ENCODE peak calls at places on chromosomes 7 and 10, in six cellular contexts. F is fibroblast of lung; R is neural progenitor cell; Q is hepatocyte; J is IMR-90; Y is CD8-positive, alpha-beta T cell. S is an unnamed sample.

GRCh38 chr10:95447733-95448132 is 113.4 kb downstream of the SORBS1 start:
- DNase-seq in Y (no peak), J (no peak), R (no peak), Q (peak; percentile 24), F (peak; percentile 53), S (no peak)

GRCh38 chr10:90822508-90822907 is 35.3 kb downstream of the HTR7 start:
- DNase-seq in Q (no peak), Y (no peak), F (no peak), R (no peak), J (no peak), S (no peak)

GRCh38 chr7:93006480-93007095 is 111.2 kb downstream of the SAMD9 start:
- DNase-seq in F (no peak), Y (no peak), R (no peak), J (no peak), Q (no peak), S (no peak)

GRCh38 chr7:133290041-133290440 is 37.2 kb downstream of the EXOC4 start:
- DNase-seq in Q (no peak), J (peak; percentile 50), F (peak; percentile 55), R (no peak), Y (no peak), S (no peak)

GRCh38 chr10:71761105-71761511 is 12.2 kb downstream of the VSIR start:
- DNase-seq in F (no peak), R (no peak), J (no peak), Y (peak; percentile 51), Q (no peak), S (peak; percentile 66)

GRCh38 chr10:87767253-87767652 is 50.8 kb downstream of the ATAD1 start:
- DNase-seq in F (peak; percentile 89), Q (no peak), Y (no peak), J (peak; percentile 47), R (no peak), S (no peak)

GRCh38 chr7:135282621-135283295 is 49.1 kb downstream of the STRA8 start:
- DNase-seq in J (no peak), Q (no peak), R (no peak), F (peak; percentile 49), Y (no peak), S (no peak)

GRCh38 chr10:23522345-23522744 is 83.5 kb downstream of the OTUD1 start:
- DNase-seq in Q (no peak), R (no peak), J (no peak), Y (no peak), F (peak; percentile 7), S (no peak)

GRCh38 chr10:23884671-23885070 is 324.3 kb upstream of the KIAA1217 start:
- DNase-seq in R (no peak), Q (peak; percentile 7), Y (no peak), F (no peak), J (no peak), S (no peak)

GRCh38 chr10:127577376-127577775 is 28.3 kb downstream of the NPS start:
- DNase-seq in Y (no peak), R (no peak), Q (no peak), J (peak; percentile 25), F (peak; percentile 18), S (no peak)

GRCh38 chr7:24963218-24963617 is 16.8 kb downstream of the OSBPL3 start:
- DNase-seq in Q (no peak), F (peak; percentile 79), R (no peak), Y (peak; percentile 34), J (peak; percentile 32), S (no peak)

GRCh38 chr7:143484059-143484458 is 6.4 kb downstream of the TAS2R41 start:
- DNase-seq in F (no peak), R (no peak), J (peak; percentile 21), Y (no peak), Q (no peak), S (no peak)

GRCh38 chr7:41956276-41956675 is 253.4 kb upstream of the INHBA start:
- DNase-seq in F (no peak), R (no peak), J (no peak), Q (no peak), Y (no peak), S (no peak)

GRCh38 chr7:92246363-92247101 is 758 bp downstream of the ANKIB1 start:
- DNase-seq in Q (peak; percentile 31), Y (peak; percentile 33), F (peak; percentile 25), R (peak; percentile 1), J (peak; percentile 18), S (peak; percentile 31)

GRCh38 chr7:77727936-77728701 is 31.9 kb downstream of the RSBN1L start:
- DNase-seq in J (peak; percentile 55), R (peak; percentile 43), F (peak; percentile 34), Y (peak; percentile 9), Q (peak; percentile 10), S (peak; percentile 20)

GRCh38 chr10:12501851-12502525 is 152.6 kb downstream of the CAMK1D start:
- DNase-seq in Y (no peak), J (no peak), Q (peak; percentile 18), R (no peak), F (no peak), S (no peak)

GRCh38 chr7:79377097-79377496 is 76.4 kb downstream of the MAGI2 start:
- DNase-seq in R (no peak), Y (no peak), J (peak; percentile 50), F (no peak), Q (no peak), S (no peak)

DNA sequence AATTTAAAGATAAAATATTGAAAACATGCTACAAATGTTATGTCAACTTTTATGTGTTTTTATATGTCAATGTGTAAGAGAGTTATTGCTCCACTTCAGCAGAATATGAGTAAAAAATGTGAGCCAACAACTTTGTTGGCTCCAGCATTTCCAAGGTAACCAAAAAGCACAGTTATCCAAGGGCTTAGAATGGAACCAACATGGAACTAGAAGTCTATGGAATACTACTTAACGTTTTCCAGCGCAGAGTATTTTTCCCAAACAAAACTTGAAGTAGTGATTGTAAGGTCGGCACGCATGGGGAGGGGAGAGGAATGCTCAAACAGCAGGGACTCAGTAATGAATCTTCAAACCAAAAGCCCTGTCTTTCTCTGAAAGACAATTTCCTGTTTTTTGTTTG is 45.1 kb upstream of the TSPAN13 start:
- DNase-seq in R (no peak), J (no peak), F (peak; percentile 44), Y (no peak), Q (no peak), S (no peak)
- H3K27ac ChIP-seq in R (peak overlapping the region; percentile 44), J (no peak overlapping the region), F (no peak overlapping the region), Y (no peak overlapping the region), Q (no peak overlapping the region), S (no peak overlapping the region)

DNA sequence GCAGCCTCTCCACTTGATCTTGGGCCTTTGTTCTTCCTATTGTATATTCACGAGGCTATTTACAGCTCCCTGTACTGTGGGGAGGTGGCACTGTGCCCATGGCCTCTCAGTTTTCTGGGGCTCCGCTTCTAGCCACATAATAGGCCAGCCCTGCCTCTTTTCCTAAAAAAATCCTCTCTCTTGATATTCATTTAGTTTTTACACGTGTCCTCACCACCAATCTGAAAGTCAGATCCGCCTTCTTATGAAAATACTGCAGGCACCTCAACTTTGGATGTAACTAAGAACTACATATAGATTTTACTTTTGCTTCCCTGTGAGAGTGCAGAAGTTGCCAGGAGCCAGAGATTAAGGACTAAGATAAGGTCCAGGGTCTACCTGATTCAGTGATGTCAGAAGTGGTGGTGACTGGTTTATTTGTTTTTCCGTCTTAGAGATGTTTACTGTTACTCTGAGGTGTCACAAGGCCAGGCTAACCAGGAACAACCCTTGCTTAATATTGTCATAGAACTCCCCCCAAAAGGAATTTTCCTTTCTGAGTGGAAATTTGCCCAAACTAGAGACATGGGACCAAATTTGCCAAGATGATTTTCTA is 7.8 kb downstream of the BAMBI start:
- DNase-seq in F (no peak), Q (peak; percentile 39), J (no peak), R (no peak), Y (no peak), S (no peak)
- TF ChIP-seq CTCF in F (no peak), Q (no peak), J (no peak), R (no peak), Y (no peak), S (no peak)

GRCh38 chr7:138002828-138003189 is 923 bp upstream of the CREB3L2 start:
- DNase-seq in R (no peak), Q (no peak), J (no peak), F (no peak), Y (no peak), S (no peak)
- H3K27ac ChIP-seq in R (no peak overlapping the region), Q (peak overlapping the region; percentile 3), J (no peak overlapping the region), F (peak overlapping the region; percentile 22), Y (no peak overlapping the region), S (no peak overlapping the region)

GRCh38 chr7:66013938-66014337 is 31.9 kb upstream of the GUSB start:
- DNase-seq in Y (no peak), F (peak; percentile 50), R (peak; percentile 46), J (peak; percentile 62), Q (peak; percentile 66), S (peak; percentile 29)
- TF ChIP-seq CTCF in Y (no peak), F (peak; percentile 68), R (peak; percentile 37), J (peak; percentile 69), Q (peak; percentile 40), S (no peak)

GRCh38 chr7:2312272-2312929 is 1.8 kb downstream of the SNX8 start:
- DNase-seq in J (no peak), Q (no peak), R (no peak), Y (no peak), F (no peak), S (no peak)
- H3K27ac ChIP-seq in J (no peak overlapping the region), Q (peak overlapping the region; percentile 10), R (no peak overlapping the region), Y (no peak overlapping the region), F (no peak overlapping the region), S (no peak overlapping the region)

GRCh38 chr10:93746844-93747284 is 10.9 kb upstream of the LGI1 start:
- DNase-seq in J (peak; percentile 89), R (peak; percentile 41), F (peak; percentile 98), Y (no peak), Q (peak; percentile 72), S (peak; percentile 96)

GRCh38 chr10:93749218-93749799 is 8.4 kb upstream of the LGI1 start:
- DNase-seq in Q (peak; percentile 48), Y (no peak), J (no peak), F (peak; percentile 15), R (peak; percentile 51), S (no peak)

GRCh38 chr10:93742633-93743349 is 14.9 kb upstream of the LGI1 start:
- DNase-seq in Q (no peak), R (no peak), F (no peak), Y (no peak), J (no peak), S (no peak)

GRCh38 chr10:93741367-93741766 is 16.4 kb upstream of the LGI1 start:
- DNase-seq in J (no peak), Q (no peak), F (no peak), R (no peak), Y (no peak), S (no peak)

DNA sequence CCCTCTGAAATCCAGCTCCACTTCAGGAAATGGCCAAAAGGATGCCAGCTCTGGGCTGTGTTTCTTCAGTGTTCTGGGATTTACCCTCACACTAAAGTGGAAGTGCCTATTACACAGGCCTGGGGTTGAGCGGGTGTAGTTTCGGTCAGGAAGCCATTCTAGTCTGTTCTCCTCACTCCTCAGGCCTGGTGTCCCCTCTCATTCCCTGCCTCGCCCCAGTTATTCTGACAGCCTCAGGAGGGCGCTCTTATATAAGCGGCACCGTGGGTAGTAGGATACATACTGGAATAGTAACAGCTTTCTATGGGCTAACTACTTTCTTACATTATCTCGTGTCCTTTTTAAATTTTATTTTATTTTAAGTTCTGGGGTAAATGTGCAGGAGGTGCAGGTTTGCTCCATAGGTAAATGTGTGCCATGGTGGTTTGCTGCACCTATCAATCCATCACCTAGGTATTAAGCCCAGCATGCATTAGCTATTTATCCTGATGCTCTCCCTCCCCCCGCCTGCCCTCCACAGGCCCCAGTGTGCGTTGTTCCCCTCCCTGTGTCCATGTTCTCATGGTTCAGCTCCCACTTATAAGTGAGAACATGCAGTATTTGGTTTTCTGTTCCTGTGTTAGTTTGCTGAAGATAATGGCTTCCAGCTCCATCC is 12.2 kb upstream of the LGI1 start:
- DNase-seq in Q (no peak), Y (no peak), J (no peak), R (peak; percentile 77), F (peak; percentile 14), S (no peak)
- TF ChIP-seq CTCF in Q (peak; percentile 36), Y (no peak), J (peak; percentile 35), R (peak; percentile 83), F (peak; percentile 36), S (no peak)

GRCh38 chr7:91164948-91165845 is 99.0 kb upstream of the FZD1 start:
- DNase-seq in R (no peak), J (peak; percentile 88), Q (no peak), Y (no peak), F (peak; percentile 91), S (peak; percentile 74)
- H3K27ac ChIP-seq in R (no peak overlapping the region), J (peak overlapping the region; percentile 79), Q (peak overlapping the region; percentile 56), Y (no peak overlapping the region), F (peak overlapping the region; percentile 54), S (no peak overlapping the region)

S was measured in RWPE1.